ENCODE peak calls at places on chromosomes 3 and 15, in four cellular contexts. One of them, this sample, is unnamed.

GRCh38 chr3:51836606-51837005 is 24.8 kb upstream of the IQCF2 start:
- DNase-seq in WTC11: no peak
- DNase-seq in HepG2: no peak
- DNase-seq in GM12878: no peak
- DNase-seq in this sample: no peak

GRCh38 chr3:158748237-158748828 is 16.1 kb upstream of the RARRES1 start:
- DNase-seq in WTC11: no peak
- DNase-seq in HepG2: no peak
- DNase-seq in GM12878: no peak
- DNase-seq in this sample: no peak

GRCh38 chr3:104947946-104948345 is 418.8 kb upstream of the ALCAM start:
- DNase-seq in WTC11: no peak
- DNase-seq in HepG2: no peak
- DNase-seq in GM12878: no peak
- DNase-seq in this sample: no peak

GRCh38 chr15:53520867-53521525 is 238.5 kb downstream of the WDR72 start:
- DNase-seq in WTC11: no peak
- DNase-seq in HepG2: no peak
- DNase-seq in GM12878: no peak
- DNase-seq in this sample: no peak

GRCh38 chr3:120192159-120192558 is 92.9 kb downstream of the GPR156 start:
- DNase-seq in WTC11: no peak
- DNase-seq in HepG2: no peak
- DNase-seq in GM12878: no peak
- DNase-seq in this sample: no peak

GRCh38 chr15:38516636-38517035 is 48.0 kb downstream of the RASGRP1 start:
- DNase-seq in WTC11: no peak
- DNase-seq in HepG2: no peak
- DNase-seq in GM12878: no peak
- DNase-seq in this sample: no peak

GRCh38 chr3:148816971-148817519 is 10.6 kb upstream of the CPB1 start:
- DNase-seq in WTC11: no peak
- DNase-seq in HepG2: no peak
- DNase-seq in GM12878: no peak
- DNase-seq in this sample: no peak

GRCh38 chr3:79516795-79517194 is 251.0 kb downstream of the ROBO1 start:
- DNase-seq in WTC11: no peak
- DNase-seq in HepG2: no peak
- DNase-seq in GM12878: no peak
- DNase-seq in this sample: no peak

GRCh38 chr3:2517479-2518188 is 419.0 kb downstream of the CNTN4 start:
- DNase-seq in WTC11: no peak
- DNase-seq in HepG2: no peak
- DNase-seq in GM12878: no peak
- DNase-seq in this sample: no peak

GRCh38 chr15:90994059-90994416 is 297 bp downstream of the PRC1 start:
- DNase-seq in WTC11: peak
- DNase-seq in HepG2: no peak
- DNase-seq in GM12878: no peak
- DNase-seq in this sample: peak

GRCh38 chr3:34396945-34397344 is 598.5 kb downstream of the PDCD6IP start:
- DNase-seq in WTC11: no peak
- DNase-seq in HepG2: no peak
- DNase-seq in GM12878: no peak
- DNase-seq in this sample: no peak

GRCh38 chr3:152176998-152177397 is 91.7 kb upstream of the MBNL1 start:
- DNase-seq in WTC11: no peak
- DNase-seq in HepG2: no peak
- DNase-seq in GM12878: no peak
- DNase-seq in this sample: no peak

GRCh38 chr3:10804183-10804648 is 11.8 kb upstream of the SLC6A11 start:
- DNase-seq in WTC11: no peak
- DNase-seq in HepG2: no peak
- DNase-seq in GM12878: no peak
- DNase-seq in this sample: no peak

GRCh38 chr3:83946045-83946444 is 1012.7 kb upstream of the CADM2 start:
- DNase-seq in WTC11: no peak
- DNase-seq in HepG2: no peak
- DNase-seq in GM12878: no peak
- DNase-seq in this sample: no peak

GRCh38 chr3:29410660-29411405 is 130.0 kb downstream of the RBMS3 start:
- DNase-seq in WTC11: no peak
- DNase-seq in HepG2: no peak
- DNase-seq in GM12878: no peak
- DNase-seq in this sample: no peak

GRCh38 chr3:129001817-129002572 is 891 bp downstream of the EFCC1 start:
- DNase-seq in WTC11: peak
- DNase-seq in HepG2: no peak
- DNase-seq in GM12878: no peak
- DNase-seq in this sample: no peak

GRCh38 chr3:154324919-154325318 is 632 bp upstream of the DHX36 start:
- DNase-seq in WTC11: no peak
- DNase-seq in HepG2: peak
- DNase-seq in GM12878: no peak
- DNase-seq in this sample: no peak

GRCh38 chr3:34260266-34260990 is 462.0 kb downstream of the PDCD6IP start:
- DNase-seq in WTC11: peak
- DNase-seq in HepG2: peak
- DNase-seq in GM12878: no peak
- DNase-seq in this sample: peak

GRCh38 chr3:156135921-156136655 is 15.7 kb downstream of the KCNAB1 start:
- DNase-seq in WTC11: peak
- DNase-seq in HepG2: no peak
- DNase-seq in GM12878: no peak
- DNase-seq in this sample: peak

GRCh38 chr15:73291441-73291840 is 77.3 kb downstream of the HCN4 start:
- DNase-seq in WTC11: no peak
- DNase-seq in HepG2: no peak
- DNase-seq in GM12878: no peak
- DNase-seq in this sample: no peak

GRCh38 chr3:187398955-187399354 is 30.8 kb downstream of the RTP4 start:
- DNase-seq in WTC11: no peak
- DNase-seq in HepG2: no peak
- DNase-seq in GM12878: no peak
- DNase-seq in this sample: no peak

GRCh38 chr3:141122455-141123030 is 71.4 kb downstream of the SPSB4 start:
- DNase-seq in WTC11: no peak
- DNase-seq in HepG2: no peak
- DNase-seq in GM12878: no peak
- DNase-seq in this sample: no peak

GRCh38 chr3:177345049-177345972 is 148.0 kb upstream of the TBL1XR1 start:
- DNase-seq in WTC11: peak
- DNase-seq in HepG2: peak
- DNase-seq in GM12878: no peak
- DNase-seq in this sample: peak

GRCh38 chr3:70606018-70606417 is 293.6 kb upstream of the MDFIC2 start:
- DNase-seq in WTC11: no peak
- DNase-seq in HepG2: no peak
- DNase-seq in GM12878: no peak
- DNase-seq in this sample: no peak

GRCh38 chr3:107208100-107208499 is 169.1 kb upstream of the CCDC54 start:
- DNase-seq in WTC11: no peak
- DNase-seq in HepG2: no peak
- DNase-seq in GM12878: no peak
- DNase-seq in this sample: no peak

GRCh38 chr15:28876131-28876844 is 9.5 kb upstream of the APBA2 start:
- DNase-seq in WTC11: peak
- DNase-seq in HepG2: no peak
- DNase-seq in GM12878: no peak
- DNase-seq in this sample: no peak

GRCh38 chr15:47945869-47946666 is 174.7 kb upstream of the SLC24A5 start:
- DNase-seq in WTC11: no peak
- DNase-seq in HepG2: no peak
- DNase-seq in GM12878: no peak
- DNase-seq in this sample: no peak

GRCh38 chr3:64199933-64200332 is 25.3 kb downstream of the PRICKLE2 start:
- DNase-seq in WTC11: no peak
- DNase-seq in HepG2: no peak
- DNase-seq in GM12878: no peak
- DNase-seq in this sample: no peak

DNA sequence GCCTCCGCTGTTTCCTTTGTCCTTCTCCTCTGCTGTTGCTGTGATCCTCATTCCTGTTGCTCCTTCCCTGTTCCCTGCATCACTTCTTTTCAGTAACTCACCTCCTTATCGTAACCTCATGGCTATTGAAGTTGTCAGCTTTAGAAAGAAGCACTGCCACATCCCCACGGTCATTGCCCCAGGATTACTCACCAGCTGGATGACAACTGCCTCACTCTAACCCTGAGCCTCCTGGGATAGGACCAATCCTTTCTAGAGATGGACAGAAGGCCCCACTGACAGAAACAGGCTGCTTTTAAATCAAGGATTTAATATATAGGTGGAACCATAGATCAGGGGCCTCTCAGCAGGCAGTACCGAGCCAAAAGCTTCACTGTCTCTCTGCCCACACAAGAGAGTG is 4.1 kb downstream of the FHIT start:
- DNase-seq in WTC11: no peak
- DNase-seq in HepG2: no peak
- DNase-seq in GM12878: no peak
- DNase-seq in this sample: no peak
- TF ChIP-seq ESRRA in WTC11: no peak
- TF ChIP-seq ESRRA in HepG2: no peak
- TF ChIP-seq ESRRA in GM12878: no peak
- TF ChIP-seq ESRRA in this sample: no peak

GRCh38 chr15:63426552-63426951 is 44.9 kb upstream of the CA12 start:
- DNase-seq in WTC11: no peak
- DNase-seq in HepG2: no peak
- DNase-seq in GM12878: no peak
- DNase-seq in this sample: no peak

GRCh38 chr15:63425426-63425825 is 43.8 kb upstream of the CA12 start:
- DNase-seq in WTC11: no peak
- DNase-seq in HepG2: no peak
- DNase-seq in GM12878: no peak
- DNase-seq in this sample: no peak

GRCh38 chr15:63434567-63435219 is 53.0 kb upstream of the CA12 start:
- DNase-seq in WTC11: no peak
- DNase-seq in HepG2: no peak
- DNase-seq in GM12878: no peak
- DNase-seq in this sample: no peak

GRCh38 chr15:63435416-63435815 is 53.8 kb upstream of the CA12 start:
- DNase-seq in WTC11: no peak
- DNase-seq in HepG2: no peak
- DNase-seq in GM12878: no peak
- DNase-seq in this sample: no peak

GRCh38 chr15:63430766-63431451 is 49.3 kb upstream of the CA12 start:
- DNase-seq in WTC11: no peak
- DNase-seq in HepG2: no peak
- DNase-seq in GM12878: no peak
- DNase-seq in this sample: no peak
- TF ChIP-seq CBFB in WTC11: no peak
- TF ChIP-seq CBFB in HepG2: no peak
- TF ChIP-seq CBFB in GM12878: no peak
- TF ChIP-seq CBFB in this sample: no peak

GRCh38 chr15:84625125-84625524 is 24.3 kb downstream of the ZSCAN2 start:
- DNase-seq in WTC11: no peak
- DNase-seq in HepG2: no peak
- DNase-seq in GM12878: no peak
- DNase-seq in this sample: peak

GRCh38 chr15:84620626-84621025 is 19.8 kb downstream of the ZSCAN2 start:
- DNase-seq in WTC11: no peak
- DNase-seq in HepG2: no peak
- DNase-seq in GM12878: no peak
- DNase-seq in this sample: no peak

GRCh38 chr15:84621358-84621979 is 20.7 kb downstream of the ZSCAN2 start:
- DNase-seq in WTC11: no peak
- DNase-seq in HepG2: no peak
- DNase-seq in GM12878: no peak
- DNase-seq in this sample: no peak

GRCh38 chr15:84629033-84629432 is 25.1 kb downstream of the WDR73 start:
- DNase-seq in WTC11: no peak
- DNase-seq in HepG2: no peak
- DNase-seq in GM12878: no peak
- DNase-seq in this sample: no peak

GRCh38 chr15:84624359-84624758 is 23.6 kb downstream of the ZSCAN2 start:
- DNase-seq in WTC11: no peak
- DNase-seq in HepG2: no peak
- DNase-seq in GM12878: no peak
- DNase-seq in this sample: no peak
- TF ChIP-seq NR2C2 in WTC11: no peak
- TF ChIP-seq NR2C2 in HepG2: no peak
- TF ChIP-seq NR2C2 in GM12878: no peak
- TF ChIP-seq NR2C2 in this sample: no peak

DNA sequence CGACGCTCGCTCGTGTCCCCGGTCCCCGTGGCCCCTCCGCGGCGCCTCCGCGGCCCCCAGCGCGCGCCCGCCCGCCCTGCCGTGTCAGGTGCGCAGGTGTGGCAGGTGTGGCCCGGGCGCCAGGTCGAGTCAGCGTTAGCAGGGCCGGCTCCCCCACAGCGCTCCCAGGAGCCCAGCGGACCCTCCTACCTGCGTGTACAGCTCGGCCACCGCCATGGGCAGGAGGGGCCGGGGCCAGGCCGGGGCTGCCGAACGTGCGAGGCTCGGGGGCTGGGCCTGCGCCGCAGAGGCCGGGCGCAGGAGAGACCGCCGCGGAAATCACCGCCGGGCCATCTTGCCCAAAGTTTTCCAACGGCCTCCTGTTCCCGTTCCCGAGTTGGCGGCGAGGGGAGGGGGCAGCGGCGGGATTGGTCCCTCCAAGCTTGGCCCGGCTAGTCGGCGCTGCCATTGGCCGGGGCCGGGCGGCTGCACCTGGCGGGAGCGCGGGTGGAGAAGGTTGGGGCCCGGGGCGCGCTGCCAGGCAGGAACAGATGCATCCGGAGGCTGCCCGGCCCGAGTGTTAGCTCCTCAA is at the start of gene MYO5C:
- DNase-seq in WTC11: peak
- DNase-seq in HepG2: peak
- DNase-seq in GM12878: no peak
- DNase-seq in this sample: no peak
- TF ChIP-seq ESRRA in WTC11: peak
- TF ChIP-seq ESRRA in HepG2: no peak
- TF ChIP-seq ESRRA in GM12878: no peak
- TF ChIP-seq ESRRA in this sample: no peak

This sample was measured in K562.